ENCODE peak calls at places on chromosomes 7 and 10, in four cellular contexts. Y is aorta, D is tibial artery, G is H1. K is an unnamed sample. For H3K36me3 and H3K9me3, the result is how much of the 10 kb centered on the place peaks cover.

GRCh38 chr10:48598243-48598935 is 6.5 kb downstream of the ARHGAP22 start:
- DNase-seq in D (no peak), Y (peak), G (no peak), K (no peak)

GRCh38 chr10:79985481-79986072 is 36.7 kb upstream of the SFTPD start:
- DNase-seq in D (no peak), G (no peak), Y (no peak), K (no peak)

GRCh38 chr7:30173058-30173897 is 38.5 kb downstream of the MTURN start:
- DNase-seq in Y (peak), D (peak), G (no peak), K (no peak)

GRCh38 chr7:20249924-20250323 is 32.7 kb upstream of the MACC1 start:
- DNase-seq in D (no peak), G (no peak), Y (no peak), K (no peak)

GRCh38 chr10:34967411-34967880 is 122.7 kb downstream of the CUL2 start:
- DNase-seq in Y (peak), D (peak), G (no peak), K (no peak)

GRCh38 chr10:13500201-13500600 is 28.6 kb downstream of the BEND7 start:
- DNase-seq in Y (no peak), D (no peak), G (no peak), K (no peak)

GRCh38 chr10:91598211-91598981 is 34.5 kb downstream of the PPP1R3C start:
- DNase-seq in Y (no peak), G (no peak), D (no peak), K (no peak)

GRCh38 chr10:108465871-108466641 is 1301.5 kb upstream of the SORCS1 start:
- DNase-seq in Y (peak), D (no peak), G (peak), K (peak)

GRCh38 chr10:116101616-116102015 is 171.4 kb downstream of the GFRA1 start:
- DNase-seq in G (no peak), D (no peak), Y (no peak), K (no peak)

GRCh38 chr7:8295638-8296361 is 33.8 kb upstream of the ICA1 start:
- DNase-seq in G (no peak), D (no peak), Y (no peak), K (no peak)

GRCh38 chr10:71769279-71769823 is 4.0 kb downstream of the VSIR start:
- DNase-seq in Y (no peak), D (no peak), G (no peak), K (peak)
- H3K4me3 ChIP-seq in Y (no peak), D (peak), G (no peak), K (no peak)

DNA sequence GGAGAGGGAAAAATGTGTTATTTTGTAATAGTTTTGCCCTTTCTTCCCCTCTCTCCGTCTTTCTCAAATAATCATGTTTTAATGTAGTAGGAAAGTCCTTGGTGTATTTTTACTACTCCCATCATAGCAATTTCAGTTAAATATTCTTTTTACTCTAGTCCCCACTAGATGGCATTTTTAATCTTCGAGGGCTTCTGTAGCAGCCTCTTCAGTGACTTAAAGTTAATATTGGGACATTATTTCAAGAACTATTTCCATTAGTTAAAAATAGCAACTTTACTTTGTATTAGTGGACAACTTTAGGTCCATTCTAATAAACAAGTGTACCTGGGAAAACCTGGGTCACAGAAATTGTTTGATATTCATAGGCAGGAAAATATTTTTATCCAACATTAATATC is 23.0 kb downstream of the EDRF1 start:
- DNase-seq in Y (no peak), G (no peak), D (no peak), K (no peak)
- H3K36me3 ChIP-seq in Y (under half), G (half or more), D (half or more), K (half or more)

GRCh38 chr10:129727071-129727470 is 237.0 kb downstream of the EBF3 start:
- DNase-seq in D (no peak), Y (no peak), G (no peak), K (no peak)

GRCh38 chr10:129727495-129727894 is 236.6 kb downstream of the EBF3 start:
- DNase-seq in Y (no peak), G (no peak), D (no peak), K (no peak)

GRCh38 chr10:129730272-129730992 is 233.6 kb downstream of the EBF3 start:
- DNase-seq in G (peak), D (no peak), Y (no peak), K (no peak)

GRCh38 chr10:129728905-129729540 is 235.1 kb downstream of the EBF3 start:
- DNase-seq in D (peak), Y (no peak), G (peak), K (no peak)

DNA sequence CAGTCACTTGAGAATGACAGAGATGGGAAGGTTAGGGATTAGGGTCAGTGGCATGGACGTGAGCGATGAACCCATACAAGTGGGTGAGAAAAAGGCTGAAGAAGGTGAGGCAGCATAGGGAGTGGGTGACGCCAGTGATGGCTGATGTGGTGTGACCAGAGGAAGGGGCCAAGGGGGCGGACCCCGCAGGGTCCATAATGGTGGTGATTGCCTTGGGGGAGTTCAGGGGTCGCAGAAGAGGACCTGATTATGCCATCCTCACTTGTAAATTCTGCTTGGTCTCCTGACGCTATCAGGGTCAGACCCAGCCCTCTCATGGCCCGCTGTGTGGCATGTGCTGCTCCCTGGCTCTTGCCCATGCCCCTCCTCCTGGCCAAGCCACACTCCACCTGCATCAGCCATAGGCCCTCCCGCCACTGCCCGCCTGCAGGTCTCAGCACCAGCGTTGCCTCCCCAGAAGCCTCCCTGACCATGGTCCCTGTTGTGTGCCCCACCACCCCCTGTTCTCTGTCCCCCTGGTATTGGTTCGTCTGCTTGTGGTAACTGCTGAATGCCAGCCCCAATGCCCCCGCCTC is 235.7 kb downstream of the EBF3 start:
- DNase-seq in Y (no peak), G (no peak), D (peak), K (no peak)
- H3K9me3 ChIP-seq in Y (under half), G (under half), D (under half), K (under half)

GRCh38 chr7:133365892-133366291 is 113.0 kb downstream of the EXOC4 start:
- DNase-seq in D (no peak), Y (no peak), G (no peak), K (no peak)
- H3K4me3 ChIP-seq in D (no peak), Y (no peak), G (no peak), K (no peak)

DNA sequence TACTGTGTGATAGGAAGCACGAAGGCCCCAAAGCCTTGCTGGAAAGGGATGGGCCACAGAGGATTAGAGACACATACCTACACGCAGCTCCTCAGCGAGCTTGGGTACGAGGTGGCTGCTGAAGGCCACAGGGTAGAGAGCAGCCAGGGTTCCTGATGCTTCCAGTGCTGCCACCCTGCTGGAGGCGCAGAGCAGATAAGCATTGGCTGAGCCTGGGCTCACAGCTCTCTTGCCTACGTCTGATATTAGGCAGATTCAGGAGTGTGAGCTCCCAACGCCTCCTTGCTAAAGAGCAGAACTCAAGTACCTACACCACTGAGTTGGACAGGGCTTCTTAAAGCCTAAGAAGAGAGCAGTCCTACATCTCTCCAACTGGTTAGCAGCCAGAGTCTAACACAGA is 20.0 kb downstream of the ZDHHC16 start:
- DNase-seq in Y (no peak), G (no peak), D (no peak), K (no peak)
- H3K36me3 ChIP-seq in Y (under half), G (half or more), D (half or more), K (under half)